ENCODE peak calls at places on chromosomes 1 and 21, in four cellular contexts. O, R, B and Q are unnamed samples.

GRCh38 chr21:33939224-33939623 is 23.6 kb upstream of the ATP5PO start:
- DNase-seq in O (no peak), R (no peak), B (no peak), Q (no peak)

GRCh38 chr1:161163793-161164192 is 2.4 kb upstream of the PPOX start:
- DNase-seq in O (no peak), R (no peak), B (no peak), Q (no peak)

GRCh38 chr1:244344001-244344400 is 107.7 kb downstream of the ADSS2 start:
- DNase-seq in O (peak; percentile 70), R (no peak), B (peak; percentile 52), Q (no peak)

GRCh38 chr21:14613496-14613895 is 67.4 kb upstream of the SAMSN1 start:
- DNase-seq in O (no peak), R (no peak), B (no peak), Q (no peak)

GRCh38 chr1:61152706-61153105 is 70.3 kb downstream of the NFIA start:
- DNase-seq in O (no peak), R (no peak), B (no peak), Q (no peak)

GRCh38 chr1:62333431-62333830 is 14.2 kb upstream of the KANK4 start:
- DNase-seq in O (no peak), R (no peak), B (no peak), Q (no peak)

GRCh38 chr1:206049293-206049692 is 3.7 kb upstream of the RHEX start:
- DNase-seq in O (no peak), R (peak; percentile 76), B (no peak), Q (peak; percentile 43)

GRCh38 chr1:157157481-157158190 is 19.4 kb upstream of the ETV3 start:
- DNase-seq in O (peak; percentile 85), R (no peak), B (no peak), Q (no peak)

GRCh38 chr1:80392529-80392928 is 1386.0 kb upstream of the ADGRL4 start:
- DNase-seq in O (no peak), R (no peak), B (no peak), Q (no peak)

GRCh38 chr1:23793861-23794731 is 3.2 kb downstream of the LYPLA2 start:
- DNase-seq in O (no peak), R (no peak), B (no peak), Q (no peak)

GRCh38 chr1:32652244-32652962 is 1.4 kb downstream of the RBBP4 start:
- DNase-seq in O (no peak), R (no peak), B (no peak), Q (no peak)

GRCh38 chr1:214076004-214076320 is 88.2 kb downstream of the PROX1 start:
- DNase-seq in O (no peak), R (no peak), B (no peak), Q (no peak)

GRCh38 chr1:6100801-6101783 is 55.4 kb downstream of the KCNAB2 start:
- DNase-seq in O (no peak), R (no peak), B (no peak), Q (no peak)

GRCh38 chr1:208631057-208631456 is 386.9 kb upstream of the PLXNA2 start:
- DNase-seq in O (no peak), R (no peak), B (no peak), Q (no peak)

GRCh38 chr1:169390303-169390702 is 22.3 kb downstream of the BLZF1 start:
- DNase-seq in O (no peak), R (peak; percentile 18), B (no peak), Q (peak; percentile 13)

GRCh38 chr1:197151185-197151584 is 4.7 kb upstream of the ASPM start:
- DNase-seq in O (no peak), R (no peak), B (no peak), Q (no peak)

GRCh38 chr1:218347316-218347712 is 2.2 kb downstream of the TGFB2 start:
- DNase-seq in O (no peak), R (no peak), B (no peak), Q (no peak)

GRCh38 chr1:218346391-218347204 is 1.5 kb downstream of the TGFB2 start:
- DNase-seq in O (no peak), R (peak; percentile 37), B (peak; percentile 89), Q (peak; percentile 25)

GRCh38 chr1:218345673-218346390 is 696 bp downstream of the TGFB2 start:
- DNase-seq in O (no peak), R (peak; percentile 71), B (peak; percentile 95), Q (peak; percentile 58)

GRCh38 chr1:218347713-218348627 is 2.8 kb downstream of the TGFB2 start:
- DNase-seq in O (no peak), R (no peak), B (no peak), Q (no peak)

GRCh38 chr1:218344814-218345672 is at the start of gene TGFB2:
- DNase-seq in O (no peak), R (no peak), B (peak; percentile 88), Q (peak; percentile 26)
- TF ChIP-seq CTCF in O (no peak), R (no peak), B (no peak), Q (no peak)

DNA sequence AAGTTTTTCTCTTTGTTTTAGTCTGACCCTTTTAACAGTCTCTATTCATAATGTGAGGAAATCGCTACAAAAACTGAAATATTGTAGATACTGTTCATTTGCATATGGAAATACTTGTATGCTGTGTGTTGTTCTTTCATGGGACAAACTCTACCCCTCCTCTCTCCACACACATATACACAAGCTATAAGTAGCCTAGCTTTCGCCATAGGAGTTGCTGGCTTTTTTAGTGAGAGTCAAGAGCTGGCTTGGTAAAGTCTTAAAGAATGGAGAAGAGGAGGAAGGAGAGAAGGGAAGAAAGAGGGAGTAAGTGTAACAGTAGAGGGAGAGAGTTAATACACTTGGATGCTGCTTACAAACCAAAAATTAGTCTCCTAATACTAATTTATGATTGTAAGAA is 115.6 kb downstream of the RABGAP1L start:
- DNase-seq in O (no peak), R (no peak), B (no peak), Q (no peak)
- TF ChIP-seq CTCF in O (no peak), R (no peak), B (no peak), Q (no peak)

DNA sequence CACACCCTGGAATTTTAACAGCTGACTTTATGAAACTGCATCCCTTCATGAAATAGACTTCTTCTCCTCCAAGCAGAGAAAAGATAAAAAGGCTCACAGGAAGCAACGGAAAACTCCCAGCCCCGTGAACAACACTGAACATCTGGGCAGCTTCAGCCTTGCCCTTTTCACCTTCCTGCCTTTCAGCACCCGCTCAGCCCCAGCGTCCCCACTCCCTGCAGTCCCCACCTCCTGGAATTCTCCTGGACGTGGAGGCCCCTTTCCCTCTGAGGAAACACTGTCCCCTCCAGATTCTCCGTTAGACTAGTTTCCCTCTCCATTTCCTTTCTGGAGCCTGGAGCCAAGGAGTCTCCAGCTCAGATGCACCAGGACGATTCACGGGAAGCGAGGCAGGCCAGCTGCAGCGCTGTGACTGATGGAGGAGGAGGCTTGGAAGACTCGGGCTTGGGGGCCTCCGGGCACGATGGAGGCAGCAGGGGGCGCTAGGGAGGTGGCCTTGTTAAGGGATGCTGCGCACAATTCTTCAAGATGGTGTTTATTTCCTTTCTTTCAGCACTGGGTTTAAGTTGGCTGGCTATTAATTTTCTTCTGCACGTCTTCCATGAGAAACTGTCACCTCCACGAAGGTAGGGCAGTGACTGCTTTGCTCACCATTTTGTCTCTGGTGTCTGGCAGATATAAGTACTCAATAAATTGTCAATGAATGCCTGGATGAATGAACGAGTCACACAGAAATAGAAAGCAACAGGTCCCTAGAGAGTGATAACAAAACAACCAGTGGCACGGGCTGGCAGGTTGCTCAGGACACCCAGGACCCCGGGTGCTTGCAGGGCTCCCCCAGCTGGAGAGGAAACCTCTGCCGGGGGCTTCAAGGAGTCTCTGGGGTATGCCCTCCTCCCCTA is 3.0 kb upstream of the MYOC start:
- DNase-seq in O (no peak), R (peak; percentile 66), B (peak; percentile 92), Q (peak; percentile 74)
- TF ChIP-seq CTCF in O (no peak), R (peak; percentile 94), B (no peak), Q (peak; percentile 65)

GRCh38 chr1:153658400-153659174 is at the start of gene SNAPIN:
- DNase-seq in O (no peak), R (peak; percentile 94), B (peak; percentile 98), Q (peak; percentile 93)
- TF ChIP-seq CTCF in O (no peak), R (no peak), B (no peak), Q (no peak)

GRCh38 chr1:216562383-216562782 is 139.1 kb upstream of the USH2A start:
- DNase-seq in O (no peak), R (no peak), B (no peak), Q (no peak)

GRCh38 chr1:216563096-216563495 is 139.8 kb upstream of the USH2A start:
- DNase-seq in O (no peak), R (no peak), B (no peak), Q (no peak)

DNA sequence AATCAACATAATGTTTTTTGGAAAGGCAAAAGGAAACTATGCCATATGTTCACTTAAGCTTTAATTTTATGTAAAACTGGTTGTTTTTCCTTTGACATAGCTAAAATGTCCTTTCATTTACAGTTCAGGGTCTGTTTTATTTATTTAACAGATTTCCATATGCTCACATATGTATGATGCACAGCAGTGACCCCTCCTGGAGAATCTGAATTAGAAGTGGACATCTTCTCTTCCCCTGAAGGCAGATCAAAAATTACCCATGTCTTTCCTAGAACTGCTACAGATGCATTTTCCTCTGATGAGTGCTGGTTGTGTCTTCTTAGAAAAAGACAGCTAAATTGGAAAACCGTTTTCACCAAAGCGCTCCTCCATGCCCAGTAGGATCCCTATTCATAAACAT is 143.6 kb upstream of the USH2A start:
- DNase-seq in O (no peak), R (no peak), B (no peak), Q (no peak)
- TF ChIP-seq CTCF in O (no peak), R (no peak), B (no peak), Q (peak; percentile 8)

GRCh38 chr21:46347203-46347550 is 23.2 kb downstream of the PCNT start:
- DNase-seq in O (no peak), R (no peak), B (no peak), Q (no peak)

GRCh38 chr21:46349134-46349760 is 25.3 kb downstream of the PCNT start:
- DNase-seq in O (no peak), R (no peak), B (no peak), Q (no peak)

GRCh38 chr21:46346296-46347202 is 22.6 kb downstream of the PCNT start:
- DNase-seq in O (no peak), R (no peak), B (no peak), Q (no peak)

GRCh38 chr21:46345861-46346260 is 21.9 kb downstream of the PCNT start:
- DNase-seq in O (no peak), R (no peak), B (no peak), Q (no peak)

GRCh38 chr21:46347791-46348381 is 23.9 kb downstream of the PCNT start:
- DNase-seq in O (no peak), R (no peak), B (no peak), Q (no peak)
- TF ChIP-seq CTCF in O (no peak), R (peak; percentile 25), B (no peak), Q (no peak)

GRCh38 chr21:41871302-41872030 is 7.7 kb downstream of the PRDM15 start:
- DNase-seq in O (no peak), R (no peak), B (no peak), Q (no peak)

GRCh38 chr21:41874611-41875010 is 4.5 kb downstream of the PRDM15 start:
- DNase-seq in O (no peak), R (no peak), B (no peak), Q (no peak)

GRCh38 chr21:41875086-41875485 is 4.1 kb downstream of the PRDM15 start:
- DNase-seq in O (no peak), R (no peak), B (no peak), Q (no peak)

GRCh38 chr21:41873426-41873825 is 5.7 kb downstream of the PRDM15 start:
- DNase-seq in O (no peak), R (no peak), B (no peak), Q (no peak)

DNA sequence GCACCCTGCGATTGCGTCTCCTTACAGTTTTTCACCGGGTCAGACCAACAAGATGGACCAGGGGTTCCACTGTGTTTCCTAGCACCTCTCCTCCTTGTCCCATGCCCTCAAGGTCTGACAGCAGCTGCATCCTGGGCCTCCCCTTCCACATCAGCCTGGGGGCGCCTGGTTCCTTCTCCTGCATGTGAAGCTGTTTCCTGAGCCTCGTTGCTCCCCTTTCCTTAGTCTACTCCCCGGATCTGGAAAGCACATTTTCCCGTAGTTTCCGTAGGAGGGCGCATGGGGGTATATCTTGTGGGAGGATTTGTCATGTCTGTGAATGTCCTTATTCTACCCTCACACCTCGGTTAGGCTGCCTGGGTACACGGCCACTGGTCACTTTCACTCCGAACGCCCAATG is 6.1 kb downstream of the PRDM15 start:
- DNase-seq in O (no peak), R (no peak), B (no peak), Q (no peak)
- TF ChIP-seq CTCF in O (no peak), R (no peak), B (no peak), Q (no peak)